ENCODE peak calls at places on chromosomes 7 and 10, in ten cellular contexts. One of them, this sample, is unnamed.

GRCh38 chr10:77409697-77410471 is 227.7 kb downstream of the KCNMA1 start:
- DNase-seq in NCI-H1417 treated with DMSO at 0.1 percent for 48 hours: peak; percentile 76
- DNase-seq in spleen: no peak
- DNase-seq in GM10248: no peak
- DNase-seq in transverse colon: peak; percentile 83
- DNase-seq in endothelial cell: no peak
- DNase-seq in left colon: peak; percentile 89
- DNase-seq in A549: no peak
- DNase-seq in Daoy: no peak
- DNase-seq in RCC 7860: peak; percentile 7
- DNase-seq in this sample: no peak

GRCh38 chr10:49255883-49256282 is 43.1 kb upstream of the C10orf71 start:
- DNase-seq in RCC 7860: no peak
- DNase-seq in spleen: no peak
- DNase-seq in Daoy: no peak
- DNase-seq in GM10248: no peak
- DNase-seq in A549: no peak
- DNase-seq in endothelial cell: no peak
- DNase-seq in left colon: no peak
- DNase-seq in transverse colon: no peak
- DNase-seq in NCI-H1417 treated with DMSO at 0.1 percent for 48 hours: no peak
- DNase-seq in this sample: no peak

GRCh38 chr7:5495581-5496375 is 72.1 kb upstream of the TNRC18 start:
- DNase-seq in GM10248: no peak
- DNase-seq in left colon: peak; percentile 71
- DNase-seq in RCC 7860: peak; percentile 21
- DNase-seq in endothelial cell: no peak
- DNase-seq in spleen: no peak
- DNase-seq in NCI-H1417 treated with DMSO at 0.1 percent for 48 hours: no peak
- DNase-seq in transverse colon: peak; percentile 57
- DNase-seq in A549: no peak
- DNase-seq in Daoy: no peak
- DNase-seq in this sample: no peak

GRCh38 chr10:107692072-107692471 is 527.6 kb upstream of the SORCS1 start:
- DNase-seq in endothelial cell: no peak
- DNase-seq in spleen: no peak
- DNase-seq in left colon: no peak
- DNase-seq in RCC 7860: no peak
- DNase-seq in transverse colon: no peak
- DNase-seq in A549: no peak
- DNase-seq in GM10248: peak; percentile 6
- DNase-seq in NCI-H1417 treated with DMSO at 0.1 percent for 48 hours: no peak
- DNase-seq in Daoy: no peak
- DNase-seq in this sample: no peak

GRCh38 chr10:44966816-44967509 is 7.4 kb downstream of the RASSF4 start:
- DNase-seq in transverse colon: no peak
- DNase-seq in A549: no peak
- DNase-seq in endothelial cell: no peak
- DNase-seq in Daoy: no peak
- DNase-seq in spleen: peak; percentile 68
- DNase-seq in GM10248: no peak
- DNase-seq in RCC 7860: no peak
- DNase-seq in NCI-H1417 treated with DMSO at 0.1 percent for 48 hours: no peak
- DNase-seq in left colon: no peak
- DNase-seq in this sample: no peak

GRCh38 chr7:13327669-13328068 is 640.2 kb downstream of the ARL4A start:
- DNase-seq in spleen: no peak
- DNase-seq in transverse colon: no peak
- DNase-seq in Daoy: no peak
- DNase-seq in left colon: no peak
- DNase-seq in NCI-H1417 treated with DMSO at 0.1 percent for 48 hours: no peak
- DNase-seq in GM10248: no peak
- DNase-seq in endothelial cell: no peak
- DNase-seq in A549: no peak
- DNase-seq in RCC 7860: no peak
- DNase-seq in this sample: no peak

GRCh38 chr10:122974543-122975064 is 5.6 kb upstream of the PSTK start:
- DNase-seq in spleen: no peak
- DNase-seq in left colon: no peak
- DNase-seq in Daoy: no peak
- DNase-seq in GM10248: no peak
- DNase-seq in endothelial cell: no peak
- DNase-seq in NCI-H1417 treated with DMSO at 0.1 percent for 48 hours: no peak
- DNase-seq in RCC 7860: no peak
- DNase-seq in transverse colon: no peak
- DNase-seq in A549: no peak
- DNase-seq in this sample: no peak

GRCh38 chr7:66296001-66296521 is 90.9 kb downstream of the TPST1 start:
- DNase-seq in left colon: no peak
- DNase-seq in spleen: no peak
- DNase-seq in RCC 7860: no peak
- DNase-seq in transverse colon: no peak
- DNase-seq in NCI-H1417 treated with DMSO at 0.1 percent for 48 hours: no peak
- DNase-seq in A549: no peak
- DNase-seq in GM10248: no peak
- DNase-seq in endothelial cell: no peak
- DNase-seq in Daoy: no peak
- DNase-seq in this sample: no peak

GRCh38 chr10:78761241-78761825 is 307.4 kb upstream of the ZMIZ1 start:
- DNase-seq in endothelial cell: no peak
- DNase-seq in Daoy: no peak
- DNase-seq in left colon: no peak
- DNase-seq in NCI-H1417 treated with DMSO at 0.1 percent for 48 hours: no peak
- DNase-seq in RCC 7860: no peak
- DNase-seq in spleen: peak; percentile 73
- DNase-seq in A549: no peak
- DNase-seq in transverse colon: no peak
- DNase-seq in GM10248: no peak
- DNase-seq in this sample: no peak

GRCh38 chr7:82343-83155 is 109.8 kb upstream of the FAM20C start:
- DNase-seq in Daoy: no peak
- DNase-seq in transverse colon: peak; percentile 53
- DNase-seq in NCI-H1417 treated with DMSO at 0.1 percent for 48 hours: no peak
- DNase-seq in spleen: no peak
- DNase-seq in RCC 7860: no peak
- DNase-seq in left colon: peak; percentile 33
- DNase-seq in GM10248: no peak
- DNase-seq in endothelial cell: no peak
- DNase-seq in A549: no peak
- DNase-seq in this sample: no peak

GRCh38 chr7:15504376-15504775 is 57.4 kb downstream of the AGMO start:
- DNase-seq in endothelial cell: no peak
- DNase-seq in left colon: no peak
- DNase-seq in spleen: no peak
- DNase-seq in NCI-H1417 treated with DMSO at 0.1 percent for 48 hours: no peak
- DNase-seq in Daoy: no peak
- DNase-seq in RCC 7860: no peak
- DNase-seq in GM10248: no peak
- DNase-seq in transverse colon: no peak
- DNase-seq in A549: no peak
- DNase-seq in this sample: no peak

GRCh38 chr7:21450876-21451275 is 23.0 kb downstream of the SP4 start:
- DNase-seq in transverse colon: no peak
- DNase-seq in spleen: no peak
- DNase-seq in RCC 7860: no peak
- DNase-seq in Daoy: no peak
- DNase-seq in endothelial cell: no peak
- DNase-seq in A549: no peak
- DNase-seq in left colon: no peak
- DNase-seq in NCI-H1417 treated with DMSO at 0.1 percent for 48 hours: no peak
- DNase-seq in GM10248: no peak
- DNase-seq in this sample: no peak

GRCh38 chr7:99109108-99110051 is 34.5 kb downstream of the SMURF1 start:
- DNase-seq in GM10248: no peak
- DNase-seq in A549: no peak
- DNase-seq in left colon: no peak
- DNase-seq in Daoy: peak; percentile 35
- DNase-seq in spleen: no peak
- DNase-seq in endothelial cell: no peak
- DNase-seq in transverse colon: no peak
- DNase-seq in NCI-H1417 treated with DMSO at 0.1 percent for 48 hours: no peak
- DNase-seq in RCC 7860: no peak
- DNase-seq in this sample: no peak

GRCh38 chr7:87806150-87806549 is 70.0 kb downstream of the SLC25A40 start:
- DNase-seq in A549: no peak
- DNase-seq in Daoy: no peak
- DNase-seq in spleen: no peak
- DNase-seq in NCI-H1417 treated with DMSO at 0.1 percent for 48 hours: no peak
- DNase-seq in left colon: no peak
- DNase-seq in RCC 7860: no peak
- DNase-seq in GM10248: no peak
- DNase-seq in endothelial cell: no peak
- DNase-seq in transverse colon: no peak
- DNase-seq in this sample: no peak

GRCh38 chr10:92290076-92290836 is 622 bp downstream of the CPEB3 start:
- DNase-seq in endothelial cell: no peak
- DNase-seq in A549: peak; percentile 38
- DNase-seq in GM10248: peak; percentile 42
- DNase-seq in RCC 7860: peak; percentile 20
- DNase-seq in spleen: no peak
- DNase-seq in left colon: peak; percentile 52
- DNase-seq in NCI-H1417 treated with DMSO at 0.1 percent for 48 hours: peak; percentile 4
- DNase-seq in transverse colon: peak; percentile 44
- DNase-seq in Daoy: peak; percentile 34
- DNase-seq in this sample: peak; percentile 50

GRCh38 chr10:17958049-17958448 is 6.3 kb downstream of the SLC39A12 start:
- DNase-seq in GM10248: no peak
- DNase-seq in Daoy: no peak
- DNase-seq in RCC 7860: no peak
- DNase-seq in A549: no peak
- DNase-seq in endothelial cell: no peak
- DNase-seq in spleen: no peak
- DNase-seq in transverse colon: no peak
- DNase-seq in left colon: no peak
- DNase-seq in NCI-H1417 treated with DMSO at 0.1 percent for 48 hours: no peak
- DNase-seq in this sample: no peak

This sample was measured in H54.